ENCODE peak calls at places on chromosomes 4 and X, in nine cellular contexts. Z is activated T-helper 9 cell treated with anti-CD3 and anti-CD28 coated beads, Interleukin-2, amount 50 U/mL, for 16 hours; Q is HFF-Myc; B is GM13976; X is MV-4-11; H is BJ; G is ureter; S is foreskin fibroblast; E is skeletal muscle cell. L is an unnamed sample.

GRCh38 chrX:22674947-22675346 is 324.8 kb upstream of the DDX53 start:
- DNase-seq in S (no peak), Q (no peak), G (no peak), H (no peak), B (no peak), X (no peak), Z (no peak), E (no peak), L (no peak)

GRCh38 chrX:10904220-10904619 is 206.9 kb upstream of the HCCS start:
- DNase-seq in B (no peak), Z (no peak), E (no peak), H (no peak), G (no peak), S (no peak), Q (no peak), X (no peak), L (no peak)

GRCh38 chr4:110898290-110898689 is 275.4 kb upstream of the PITX2 start:
- DNase-seq in E (no peak), G (no peak), Q (no peak), H (no peak), X (no peak), B (no peak), S (no peak), Z (no peak), L (no peak)

GRCh38 chr4:11323771-11324170 is 104.9 kb downstream of the HS3ST1 start:
- DNase-seq in Z (no peak), E (no peak), Q (no peak), X (no peak), S (no peak), H (no peak), B (no peak), G (no peak), L (no peak)

GRCh38 chrX:103066606-103067005 is 2.6 kb upstream of the BEX1 start:
- DNase-seq in G (no peak), Z (no peak), E (no peak), X (no peak), S (peak), Q (no peak), H (no peak), B (no peak), L (no peak)

GRCh38 chr4:110099638-110100037 is 98.8 kb downstream of the ELOVL6 start:
- DNase-seq in G (no peak), X (no peak), B (no peak), H (no peak), E (no peak), Q (no peak), Z (no peak), S (no peak), L (no peak)

GRCh38 chr4:65645185-65645584 is 25.1 kb downstream of the EPHA5 start:
- DNase-seq in S (no peak), B (no peak), X (no peak), H (no peak), E (no peak), Z (no peak), Q (no peak), G (no peak), L (no peak)

GRCh38 chr4:39029752-39030694 is 2.2 kb downstream of the TMEM156 start:
- DNase-seq in E (no peak), G (no peak), S (no peak), B (no peak), H (no peak), X (no peak), Z (no peak), Q (no peak), L (no peak)

GRCh38 chrX:20681691-20682090 is 415.0 kb upstream of the RPS6KA3 start:
- DNase-seq in B (no peak), G (no peak), Z (no peak), H (no peak), X (no peak), E (peak), Q (no peak), S (no peak), L (no peak)

GRCh38 chr4:82715731-82716617 is 82.6 kb downstream of the SCD5 start:
- DNase-seq in S (peak), Z (no peak), Q (no peak), B (no peak), H (peak), X (peak), E (no peak), G (no peak), L (no peak)

GRCh38 chr4:29559281-29559680 is 1160.9 kb upstream of the PCDH7 start:
- DNase-seq in H (no peak), Q (no peak), B (no peak), S (no peak), X (no peak), E (no peak), Z (no peak), G (no peak), L (no peak)

GRCh38 chrX:130728208-130728607 is 174.8 kb downstream of the ENOX2 start:
- DNase-seq in Q (no peak), Z (no peak), X (no peak), H (no peak), E (no peak), S (peak), B (no peak), G (no peak), L (no peak)

GRCh38 chr4:185656467-185656890 is 121.2 kb upstream of the PDLIM3 start:
- DNase-seq in S (no peak), B (no peak), E (peak), Q (no peak), G (no peak), X (no peak), H (no peak), Z (no peak), L (no peak)

GRCh38 chrX:107102980-107103379 is 15.6 kb downstream of the RBM41 start:
- DNase-seq in B (no peak), H (no peak), X (no peak), S (no peak), G (no peak), E (no peak), Q (no peak), Z (no peak), L (no peak)

GRCh38 chr4:144318797-144319196 is 178.3 kb upstream of the GYPA start:
- DNase-seq in E (no peak), Q (no peak), H (no peak), B (no peak), Z (no peak), S (no peak), G (no peak), X (no peak), L (no peak)

GRCh38 chr4:100986360-100986868 is 360.9 kb downstream of the PPP3CA start:
- DNase-seq in S (no peak), B (no peak), H (no peak), Q (no peak), E (peak), G (no peak), Z (no peak), X (no peak), L (no peak)

GRCh38 chr4:168877779-168878491 is 132.1 kb downstream of the CBR4 start:
- DNase-seq in S (no peak), Z (no peak), X (no peak), E (no peak), G (peak), B (peak), Q (no peak), H (no peak), L (no peak)